ENCODE peak calls at places on chromosomes 4 and X, in nine cellular contexts. A is AG04450, X is left ventricle myocardium inferior, V is aorta, G is neural progenitor cell, Y is A549, E is thoracic aorta, B is SK-N-MC, Q is neuronal stem cell. I is an unnamed sample.

GRCh38 chr4:3502941-3503936 is 29.0 kb downstream of the LRPAP1 start:
- DNase-seq in G (no peak), V (no peak), E (no peak), X (no peak), A (no peak), B (no peak), Y (no peak), Q (no peak), I (no peak)

GRCh38 chr4:139245590-139245989 is 34.4 kb downstream of the MGARP start:
- DNase-seq in Q (no peak), B (no peak), Y (no peak), A (no peak), X (no peak), V (no peak), E (no peak), G (no peak), I (no peak)

GRCh38 chrX:69093960-69094935 is 71.0 kb downstream of the PJA1 start:
- DNase-seq in B (peak), G (peak), Y (peak), Q (peak), A (no peak), V (no peak), E (no peak), X (no peak), I (peak)

GRCh38 chrX:31580726-31581125 is 508.9 kb upstream of the FTHL17 start:
- DNase-seq in Y (no peak), E (no peak), X (no peak), G (peak), V (no peak), Q (no peak), B (no peak), A (no peak), I (peak)

GRCh38 chr4:87026795-87027495 is 92.1 kb downstream of the AFF1 start:
- DNase-seq in B (no peak), V (no peak), Y (no peak), E (no peak), X (no peak), G (no peak), A (no peak), Q (no peak), I (no peak)

GRCh38 chr4:169133932-169134331 is 123.9 kb upstream of the CBR4 start:
- DNase-seq in X (no peak), Y (no peak), V (no peak), G (no peak), E (no peak), A (no peak), Q (no peak), B (no peak), I (no peak)

GRCh38 chr4:105613326-105613725 is 60.9 kb downstream of the ARHGEF38 start:
- DNase-seq in B (no peak), V (no peak), E (no peak), Q (no peak), Y (no peak), A (no peak), X (no peak), G (no peak), I (peak)

GRCh38 chr4:113435893-113436292 is 325.6 kb downstream of the CAMK2D start:
- DNase-seq in Q (no peak), B (no peak), Y (no peak), A (no peak), E (no peak), G (no peak), V (no peak), X (peak), I (peak)

GRCh38 chr4:142840516-142841123 is 5.5 kb downstream of the INPP4B start:
- DNase-seq in E (no peak), B (no peak), G (peak), V (no peak), A (peak), Y (no peak), Q (no peak), X (no peak), I (peak)

GRCh38 chr4:168562021-168562691 is 65.3 kb downstream of the PALLD start:
- DNase-seq in Y (no peak), A (no peak), X (no peak), V (no peak), G (no peak), E (no peak), B (no peak), Q (no peak), I (peak)

GRCh38 chrX:151702741-151703352 is 7.6 kb downstream of the PRRG3 start:
- DNase-seq in E (no peak), G (no peak), B (no peak), X (no peak), A (no peak), Q (no peak), V (peak), Y (no peak), I (no peak)

GRCh38 chrX:2404816-2405215 is 96.0 kb downstream of the DHRSX start:
- DNase-seq in V (no peak), Q (no peak), X (no peak), Y (no peak), B (no peak), E (no peak), G (no peak), A (no peak), I (no peak)

GRCh38 chr4:1348014-1348513 is 1.1 kb downstream of the UVSSA start:
- DNase-seq in Y (no peak), X (no peak), A (no peak), E (no peak), Q (no peak), V (no peak), B (no peak), G (no peak), I (no peak)

GRCh38 chr4:125620066-125620850 is 305.5 kb downstream of the FAT4 start:
- DNase-seq in Q (no peak), B (no peak), Y (no peak), G (no peak), A (no peak), V (no peak), E (no peak), X (no peak), I (no peak)

GRCh38 chrX:42290608-42291007 is 367.3 kb upstream of the CASK start:
- DNase-seq in Q (no peak), A (no peak), X (no peak), Y (no peak), G (peak), E (no peak), B (no peak), V (no peak), I (peak)

GRCh38 chr4:37908488-37909343 is 17.8 kb downstream of the TBC1D1 start:
- DNase-seq in A (no peak), Q (no peak), X (no peak), Y (no peak), B (no peak), G (no peak), V (no peak), E (no peak), I (peak)

GRCh38 chr4:157076578-157076947 is 613 bp downstream of the GLRB start:
- DNase-seq in V (no peak), A (no peak), Q (no peak), G (peak), Y (peak), B (no peak), E (no peak), X (no peak), I (peak)

GRCh38 chr4:151798678-151799416 is 38.0 kb upstream of the GATB start:
- DNase-seq in V (no peak), A (no peak), B (no peak), E (no peak), G (no peak), X (no peak), Y (no peak), Q (no peak), I (no peak)

GRCh38 chr4:151799417-151800030 is 38.7 kb upstream of the GATB start:
- DNase-seq in X (no peak), E (no peak), V (no peak), B (no peak), Q (no peak), G (no peak), Y (no peak), A (no peak), I (no peak)

GRCh38 chr4:151797131-151797530 is 36.3 kb upstream of the GATB start:
- DNase-seq in X (no peak), G (no peak), A (no peak), B (no peak), V (no peak), Q (no peak), Y (no peak), E (no peak), I (no peak)

GRCh38 chr4:151796106-151796505 is 35.3 kb upstream of the GATB start:
- DNase-seq in E (no peak), B (no peak), Y (no peak), G (no peak), X (no peak), Q (no peak), V (no peak), A (no peak), I (no peak)

GRCh38 chr4:151797853-151798252 is 37.0 kb upstream of the GATB start:
- DNase-seq in X (no peak), Q (no peak), B (no peak), Y (no peak), G (no peak), V (no peak), A (no peak), E (no peak), I (no peak)
- H3K27ac ChIP-seq in X (no peak), Q (no peak), B (no peak), Y (no peak), G (no peak), V (no peak), A (no peak), E (no peak), I (no peak)

GRCh38 chrX:45799576-45799975 is 598.9 kb upstream of the DIPK2B start:
- DNase-seq in B (no peak), A (no peak), G (no peak), E (no peak), X (no peak), V (no peak), Q (no peak), Y (no peak), I (no peak)
- H3K27ac ChIP-seq in B (no peak), A (no peak), G (no peak), E (peak), X (no peak), V (no peak), Q (no peak), Y (peak), I (no peak)

GRCh38 chr4:109434793-109435080 is 1.1 kb downstream of the SEC24B start:
- DNase-seq in Q (no peak), Y (no peak), G (no peak), V (no peak), E (no peak), B (no peak), X (no peak), A (no peak), I (no peak)

GRCh38 chr4:109433281-109434006 is at the start of gene SEC24B:
- DNase-seq in Q (peak), E (peak), A (no peak), G (peak), B (no peak), V (peak), X (peak), Y (peak), I (peak)

GRCh38 chr4:109434007-109434792 is 585 bp downstream of the SEC24B start:
- DNase-seq in G (peak), V (peak), A (no peak), X (peak), E (no peak), Q (peak), Y (no peak), B (no peak), I (peak)

GRCh38 chr4:109432676-109433075 is 939 bp upstream of the SEC24B start:
- DNase-seq in A (peak), V (no peak), B (no peak), G (peak), X (no peak), Q (no peak), E (no peak), Y (no peak), I (peak)

DNA sequence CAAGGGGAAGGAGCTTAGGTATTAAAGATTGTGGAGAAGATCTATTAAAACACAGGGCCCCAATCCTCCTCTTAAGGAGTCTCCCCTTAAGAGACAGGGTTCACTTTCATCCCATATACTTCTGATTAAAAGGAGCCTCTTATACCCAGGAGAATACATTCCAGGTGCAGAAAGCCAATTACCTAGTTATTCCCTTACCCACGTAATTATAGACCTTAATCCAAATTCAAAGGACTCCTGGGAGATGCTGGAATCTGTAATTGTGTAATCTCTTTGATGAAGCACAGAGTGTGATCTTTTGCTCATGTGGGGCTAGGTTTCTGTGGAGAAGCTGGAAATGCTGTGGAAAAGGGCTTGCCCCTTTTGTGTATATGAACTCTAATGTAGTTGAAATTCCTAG is 1.4 kb upstream of the SEC24B start:
- DNase-seq in B (no peak), G (peak), X (no peak), Q (no peak), Y (no peak), E (no peak), A (no peak), V (no peak), I (no peak)
- H3K27ac ChIP-seq in B (no peak), G (no peak), X (peak), Q (no peak), Y (peak), E (peak), A (no peak), V (no peak), I (no peak)

GRCh38 chr4:10020106-10020505 is 1.2 kb downstream of the SLC2A9 start:
- DNase-seq in X (no peak), E (no peak), G (no peak), V (peak), Q (no peak), B (no peak), A (no peak), Y (no peak), I (no peak)
- H3K27ac ChIP-seq in X (peak), E (peak), G (no peak), V (peak), Q (no peak), B (no peak), A (no peak), Y (no peak), I (no peak)

DNA sequence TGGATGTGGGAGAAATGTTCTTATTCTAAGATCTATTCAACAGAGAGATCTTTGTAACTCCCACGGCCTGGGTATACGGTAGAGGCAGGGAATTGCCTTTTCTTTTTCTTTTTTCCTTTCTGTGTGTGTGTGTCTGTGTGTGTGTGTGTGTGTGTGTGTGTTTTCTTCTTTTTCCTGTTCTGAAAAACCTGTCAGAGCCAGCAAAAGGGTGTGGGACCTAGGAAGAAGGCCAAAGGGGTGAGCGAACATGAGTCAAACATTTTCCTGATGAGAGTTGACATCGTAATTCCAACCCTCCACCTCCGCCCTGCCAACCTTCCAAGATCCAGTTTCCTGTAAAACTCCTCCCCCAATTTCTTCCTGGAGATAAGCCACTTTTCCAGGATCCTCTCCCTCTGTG is 2.8 kb upstream of the CHIC2 start:
- DNase-seq in G (no peak), V (no peak), E (no peak), X (peak), B (no peak), A (no peak), Q (no peak), Y (no peak), I (no peak)
- H3K27ac ChIP-seq in G (no peak), V (peak), E (peak), X (peak), B (no peak), A (no peak), Q (no peak), Y (peak), I (no peak)

GRCh38 chr4:89111833-89112563 is 665 bp downstream of the TIGD2 start:
- DNase-seq in G (peak), Q (no peak), A (peak), Y (peak), V (no peak), B (no peak), X (no peak), E (no peak), I (no peak)
- H3K27ac ChIP-seq in G (no peak), Q (no peak), A (peak), Y (peak), V (peak), B (no peak), X (peak), E (peak), I (peak)

GRCh38 chr4:80053140-80053910 is 19.7 kb downstream of the ANTXR2 start:
- DNase-seq in B (no peak), E (no peak), Q (no peak), V (no peak), G (no peak), A (no peak), Y (no peak), X (no peak), I (no peak)

GRCh38 chr4:80054375-80054774 is 18.7 kb downstream of the ANTXR2 start:
- DNase-seq in G (no peak), Q (no peak), Y (no peak), X (no peak), B (no peak), A (no peak), V (no peak), E (no peak), I (no peak)

GRCh38 chr4:80045831-80046230 is 27.2 kb downstream of the ANTXR2 start:
- DNase-seq in B (no peak), Y (no peak), A (peak), V (no peak), X (no peak), E (no peak), Q (no peak), G (no peak), I (no peak)

GRCh38 chr4:80049402-80049801 is 23.6 kb downstream of the ANTXR2 start:
- DNase-seq in Q (peak), B (no peak), G (peak), X (no peak), E (no peak), Y (no peak), V (no peak), A (no peak), I (peak)

DNA sequence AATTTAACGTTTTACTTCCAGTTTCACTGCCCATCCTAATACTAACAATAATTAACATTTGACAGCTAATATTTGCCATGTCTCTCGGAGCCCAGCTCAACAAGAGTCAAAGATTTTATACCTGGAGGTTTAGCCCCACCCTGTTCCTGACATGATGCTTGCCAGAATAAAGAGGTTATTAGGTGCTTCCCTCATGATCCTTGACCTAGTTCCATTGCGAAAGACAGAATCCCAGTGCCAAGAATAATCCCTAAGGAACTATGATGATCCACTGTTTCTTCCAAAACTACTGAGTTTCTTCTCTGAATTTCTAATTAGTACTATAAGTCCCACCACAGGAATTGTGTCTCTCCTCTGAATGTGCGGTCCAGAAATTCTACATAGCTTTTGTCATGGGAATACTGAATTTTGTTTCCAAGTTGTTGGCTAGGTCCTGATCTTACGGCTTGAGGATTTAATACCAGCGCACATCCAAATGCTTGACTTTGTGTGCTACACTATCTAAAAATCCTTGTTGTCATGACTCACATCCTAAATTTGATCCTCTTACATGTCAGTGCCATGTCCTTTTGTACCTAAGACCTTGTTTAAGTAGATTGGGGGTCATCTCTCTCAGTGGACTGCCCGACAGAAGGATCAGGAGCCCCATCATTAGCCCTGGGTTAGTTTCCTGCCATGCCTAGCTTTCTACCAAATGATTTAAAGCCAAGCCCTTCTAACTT is 23.1 kb downstream of the ANTXR2 start:
- DNase-seq in G (no peak), X (no peak), B (no peak), Y (no peak), Q (no peak), V (no peak), E (no peak), A (no peak), I (no peak)
- H3K27ac ChIP-seq in G (no peak), X (peak), B (no peak), Y (no peak), Q (no peak), V (no peak), E (no peak), A (no peak), I (no peak)

I was measured in A673.